ENCODE peak calls at places on chromosomes 1 and 21, in four cellular contexts. One of them, this sample, is unnamed.

GRCh38 chr1:160362168-160362941 is 4.5 kb upstream of the NHLH1 start:
- DNase-seq in NCI-H1417: no peak
- DNase-seq in H54: no peak
- DNase-seq in epithelial cell of prostate: no peak
- DNase-seq in this sample: no peak

GRCh38 chr1:244730153-244730933 is 77.4 kb downstream of the DESI2 start:
- DNase-seq in epithelial cell of prostate: no peak
- DNase-seq in NCI-H1417: no peak
- DNase-seq in H54: no peak
- DNase-seq in this sample: peak

GRCh38 chr1:21861602-21862429 is 49.8 kb downstream of the LDLRAD2 start:
- DNase-seq in epithelial cell of prostate: no peak
- DNase-seq in NCI-H1417: no peak
- DNase-seq in H54: peak
- DNase-seq in this sample: no peak

GRCh38 chr1:165443539-165444289 is 1.2 kb downstream of the RXRG start:
- DNase-seq in NCI-H1417: no peak
- DNase-seq in epithelial cell of prostate: no peak
- DNase-seq in H54: no peak
- DNase-seq in this sample: no peak

GRCh38 chr1:167492509-167492910 is 25.8 kb downstream of the CD247 start:
- DNase-seq in epithelial cell of prostate: no peak
- DNase-seq in NCI-H1417: no peak
- DNase-seq in H54: no peak
- DNase-seq in this sample: no peak

GRCh38 chr1:70221241-70222077 is at the start of gene SRSF11:
- DNase-seq in NCI-H1417: peak
- DNase-seq in H54: peak
- DNase-seq in epithelial cell of prostate: peak
- DNase-seq in this sample: peak

GRCh38 chr1:168301664-168302320 is 21.1 kb downstream of the TBX19 start:
- DNase-seq in epithelial cell of prostate: peak
- DNase-seq in NCI-H1417: no peak
- DNase-seq in H54: peak
- DNase-seq in this sample: no peak

GRCh38 chr1:202888204-202888506 is 794 bp downstream of the RABIF start:
- DNase-seq in H54: no peak
- DNase-seq in NCI-H1417: peak
- DNase-seq in epithelial cell of prostate: no peak
- DNase-seq in this sample: no peak

GRCh38 chr21:36471254-36471723 is 8.6 kb downstream of the CLDN14 start:
- DNase-seq in epithelial cell of prostate: no peak
- DNase-seq in H54: peak
- DNase-seq in NCI-H1417: no peak
- DNase-seq in this sample: no peak

GRCh38 chr1:168887381-168887780 is 158.4 kb upstream of the DPT start:
- DNase-seq in NCI-H1417: no peak
- DNase-seq in epithelial cell of prostate: no peak
- DNase-seq in H54: no peak
- DNase-seq in this sample: no peak

GRCh38 chr1:16294219-16295212 is 57.5 kb upstream of the CPLANE2 start:
- DNase-seq in H54: no peak
- DNase-seq in NCI-H1417: no peak
- DNase-seq in epithelial cell of prostate: peak
- DNase-seq in this sample: no peak

GRCh38 chr1:244802041-244802440 is 33.4 kb upstream of the COX20 start:
- DNase-seq in NCI-H1417: no peak
- DNase-seq in epithelial cell of prostate: no peak
- DNase-seq in H54: no peak
- DNase-seq in this sample: no peak

This sample was measured in NCI-H510A.